ENCODE peak calls at places on chromosomes 3 and 15, in seven cellular contexts. O is psoas muscle, G is stomach, T is fibroblast of pulmonary artery, H is body of pancreas, F is adrenal gland, B is thoracic aorta. E is an unnamed sample.

GRCh38 chr15:94119923-94120775 is 111.2 kb upstream of the MCTP2 start:
- DNase-seq in F (peak; percentile 70), O (peak; percentile 25), G (peak; percentile 60), H (peak; percentile 86), T (peak; percentile 90), B (peak; percentile 7), E (peak; percentile 96)

GRCh38 chr15:90891346-90891949 is 7.1 kb downstream of the FES start:
- DNase-seq in G (no peak), B (no peak), T (no peak), O (no peak), H (no peak), F (no peak), E (no peak)

GRCh38 chr3:58965870-58966269 is 84.0 kb downstream of the CFAP20DC start:
- DNase-seq in G (no peak), O (no peak), H (no peak), F (no peak), B (no peak), T (peak; percentile 34), E (peak; percentile 80)

GRCh38 chr3:13451301-13451673 is 28.8 kb upstream of the HDAC11 start:
- DNase-seq in F (no peak), B (no peak), G (no peak), O (no peak), H (peak; percentile 8), T (no peak), E (no peak)

GRCh38 chr3:8298021-8298954 is 203.3 kb upstream of the LMCD1 start:
- DNase-seq in G (no peak), H (no peak), O (no peak), T (no peak), F (no peak), B (no peak), E (no peak)

GRCh38 chr3:173404156-173404555 is 6.6 kb downstream of the NLGN1 start:
- DNase-seq in G (no peak), B (no peak), H (no peak), F (no peak), O (no peak), T (no peak), E (no peak)

GRCh38 chr15:45333550-45333949 is 44.8 kb downstream of the GATM start:
- DNase-seq in G (peak; percentile 47), F (peak; percentile 34), H (peak; percentile 46), B (no peak), O (peak; percentile 37), T (peak; percentile 39), E (peak; percentile 4)

GRCh38 chr3:177833392-177833791 is 636.1 kb upstream of the TBL1XR1 start:
- DNase-seq in O (no peak), H (no peak), B (no peak), F (no peak), T (no peak), G (no peak), E (no peak)

GRCh38 chr3:119794971-119795612 is 13.2 kb downstream of the NR1I2 start:
- DNase-seq in G (peak; percentile 30), F (peak; percentile 81), H (peak; percentile 10), O (no peak), B (no peak), T (peak; percentile 13), E (peak; percentile 22)

GRCh38 chr15:23910030-23910429 is 222.9 kb upstream of the NDN start:
- DNase-seq in F (no peak), G (no peak), O (no peak), T (no peak), H (no peak), B (no peak), E (no peak)
- TF ChIP-seq CTCF in F (no peak), G (no peak), O (no peak), T (no peak), H (no peak), B (no peak), E (no peak)

GRCh38 chr3:30520695-30521094 is 85.7 kb upstream of the TGFBR2 start:
- DNase-seq in T (peak; percentile 63), F (no peak), G (no peak), H (no peak), B (no peak), O (no peak), E (no peak)
- H3K4me3 ChIP-seq in T (no peak overlapping the region), F (no peak overlapping the region), G (no peak overlapping the region), H (no peak overlapping the region), B (no peak overlapping the region), O (no peak overlapping the region), E (no peak overlapping the region)

GRCh38 chr15:99706557-99707303 is 26.5 kb downstream of the LYSMD4 start:
- DNase-seq in T (no peak), F (no peak), B (no peak), O (no peak), G (no peak), H (no peak), E (no peak)

GRCh38 chr15:99707481-99708270 is 25.6 kb downstream of the LYSMD4 start:
- DNase-seq in F (no peak), O (no peak), T (no peak), H (no peak), G (no peak), B (no peak), E (peak; percentile 76)

GRCh38 chr15:99703603-99704443 is 29.4 kb downstream of the LYSMD4 start:
- DNase-seq in F (peak; percentile 43), O (no peak), G (no peak), T (peak; percentile 95), H (peak; percentile 75), B (no peak), E (peak; percentile 95)

GRCh38 chr15:99702895-99703602 is 30.2 kb downstream of the LYSMD4 start:
- DNase-seq in T (peak; percentile 54), G (no peak), O (no peak), B (no peak), F (no peak), H (no peak), E (peak; percentile 57)

DNA sequence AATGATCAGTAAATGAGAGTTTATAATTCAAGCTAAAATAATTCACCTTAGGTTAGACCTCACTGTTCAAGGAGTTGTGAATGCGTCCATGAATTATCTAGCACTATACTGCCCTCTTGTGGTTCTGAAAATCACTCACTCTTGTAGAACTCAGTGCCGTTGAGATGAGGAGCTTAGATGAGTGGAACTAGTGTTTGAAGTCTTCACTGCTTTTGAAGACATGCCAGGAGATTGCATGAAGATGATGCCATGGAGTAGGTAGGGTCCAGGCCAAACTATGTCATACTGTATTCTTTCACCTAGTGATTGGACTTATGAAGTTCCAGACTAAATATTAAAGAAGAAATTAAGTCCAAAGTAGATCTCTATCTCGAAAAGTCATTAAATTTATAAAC is 28.8 kb downstream of the LYSMD4 start:
- DNase-seq in F (peak; percentile 52), B (no peak), O (no peak), H (peak; percentile 79), T (peak; percentile 95), G (no peak), E (peak; percentile 93)
- TF ChIP-seq CTCF in F (peak; percentile 86), B (peak; percentile 70), O (peak; percentile 85), H (peak; percentile 63), T (peak; percentile 79), G (no peak), E (peak; percentile 73)

GRCh38 chr3:115100806-115101205 is 46.3 kb downstream of the ZBTB20 start:
- DNase-seq in G (no peak), H (no peak), F (no peak), O (no peak), T (no peak), B (no peak), E (no peak)
- H3K4me3 ChIP-seq in G (peak overlapping the region; percentile 41), H (no peak overlapping the region), F (no peak overlapping the region), O (peak overlapping the region; percentile 68), T (peak overlapping the region; percentile 56), B (no peak overlapping the region), E (no peak overlapping the region)

GRCh38 chr3:188927971-188928370 is 243.8 kb upstream of the TPRG1 start:
- DNase-seq in O (no peak), T (no peak), H (no peak), B (no peak), F (no peak), G (no peak), E (no peak)

GRCh38 chr3:188926141-188926540 is 245.6 kb upstream of the TPRG1 start:
- DNase-seq in B (no peak), F (no peak), H (no peak), G (no peak), T (no peak), O (no peak), E (no peak)

GRCh38 chr3:188931531-188931930 is 240.2 kb upstream of the TPRG1 start:
- DNase-seq in O (no peak), F (no peak), H (no peak), T (no peak), G (no peak), B (no peak), E (no peak)

GRCh38 chr3:188926741-188927650 is 244.8 kb upstream of the TPRG1 start:
- DNase-seq in F (no peak), B (no peak), H (no peak), G (no peak), O (no peak), T (no peak), E (no peak)

GRCh38 chr3:188929138-188929537 is 242.6 kb upstream of the TPRG1 start:
- DNase-seq in F (no peak), B (no peak), H (peak; percentile 52), T (no peak), O (no peak), G (no peak), E (no peak)
- TF ChIP-seq CTCF in F (peak; percentile 17), B (no peak), H (peak; percentile 16), T (peak; percentile 32), O (no peak), G (no peak), E (peak; percentile 8)

DNA sequence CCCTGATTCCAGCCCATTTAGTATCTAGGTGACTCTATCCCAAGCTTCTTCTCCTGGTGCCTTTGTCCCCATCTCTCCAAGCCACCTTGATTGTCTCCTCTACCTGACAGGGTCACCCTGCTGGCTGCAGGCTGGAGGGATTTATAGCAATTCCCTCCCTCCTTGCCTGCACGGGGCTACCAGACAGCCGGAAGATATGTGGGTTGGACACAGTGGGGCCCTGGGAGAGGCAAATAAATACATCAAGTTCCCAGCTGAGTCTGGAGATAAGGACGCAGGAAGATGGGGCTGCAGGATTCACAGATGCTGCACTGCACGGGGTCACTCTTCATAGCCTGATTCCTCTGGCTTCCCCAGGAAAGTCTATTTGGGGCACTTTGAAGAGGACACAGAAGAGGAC is 9.3 kb upstream of the ISLR2 start:
- DNase-seq in G (no peak), B (no peak), H (no peak), F (no peak), O (no peak), T (no peak), E (no peak)
- H3K4me3 ChIP-seq in G (no peak overlapping the region), B (no peak overlapping the region), H (no peak overlapping the region), F (no peak overlapping the region), O (no peak overlapping the region), T (no peak overlapping the region), E (no peak overlapping the region)

GRCh38 chr3:103440539-103441113 is 1005.8 kb downstream of the ZPLD1 start:
- DNase-seq in O (no peak), F (no peak), G (no peak), T (peak; percentile 12), H (no peak), B (no peak), E (no peak)
- TF ChIP-seq CTCF in O (no peak), F (no peak), G (no peak), T (peak; percentile 13), H (peak; percentile 16), B (peak; percentile 17), E (no peak)